ENCODE peak calls at places on chromosomes 11 and 22, in nine cellular contexts. One of them, this sample, is unnamed.

GRCh38 chr11:123681007-123681406 is 26.6 kb upstream of the SCN3B start:
- DNase-seq in OCI-M1: no peak
- DNase-seq in M059J: no peak
- DNase-seq in NCI-H2081: no peak
- DNase-seq in ovary: no peak
- DNase-seq in non-pigmented ciliary epithelial cell: no peak
- DNase-seq in stimulated activated CD8-positive, alpha-beta memory T cell treated with anti-CD3 and anti-CD28 coated beads, Interleukin-2, amount 100 ng/mL, for 1 hour: no peak
- DNase-seq in tibial nerve: no peak
- DNase-seq in GM12878: no peak
- DNase-seq in this sample: no peak

GRCh38 chr11:128929468-128929867 is 13.2 kb downstream of the TP53AIP1 start:
- DNase-seq in OCI-M1: no peak
- DNase-seq in M059J: no peak
- DNase-seq in NCI-H2081: no peak
- DNase-seq in ovary: no peak
- DNase-seq in non-pigmented ciliary epithelial cell: no peak
- DNase-seq in stimulated activated CD8-positive, alpha-beta memory T cell treated with anti-CD3 and anti-CD28 coated beads, Interleukin-2, amount 100 ng/mL, for 1 hour: no peak
- DNase-seq in tibial nerve: no peak
- DNase-seq in GM12878: no peak
- DNase-seq in this sample: no peak

GRCh38 chr11:131463609-131464008 is 93.2 kb downstream of the NTM start:
- DNase-seq in OCI-M1: no peak
- DNase-seq in M059J: no peak
- DNase-seq in NCI-H2081: no peak
- DNase-seq in ovary: no peak
- DNase-seq in non-pigmented ciliary epithelial cell: no peak
- DNase-seq in stimulated activated CD8-positive, alpha-beta memory T cell treated with anti-CD3 and anti-CD28 coated beads, Interleukin-2, amount 100 ng/mL, for 1 hour: no peak
- DNase-seq in tibial nerve: no peak
- DNase-seq in GM12878: no peak
- DNase-seq in this sample: no peak

GRCh38 chr22:20418211-20418788 is 19.3 kb downstream of the SCARF2 start:
- DNase-seq in OCI-M1: peak
- DNase-seq in M059J: peak
- DNase-seq in NCI-H2081: peak
- DNase-seq in ovary: peak
- DNase-seq in non-pigmented ciliary epithelial cell: no peak
- DNase-seq in stimulated activated CD8-positive, alpha-beta memory T cell treated with anti-CD3 and anti-CD28 coated beads, Interleukin-2, amount 100 ng/mL, for 1 hour: peak
- DNase-seq in tibial nerve: peak
- DNase-seq in GM12878: no peak
- DNase-seq in this sample: peak

GRCh38 chr11:117634756-117635593 is 162.0 kb downstream of the DSCAML1 start:
- DNase-seq in OCI-M1: no peak
- DNase-seq in M059J: no peak
- DNase-seq in NCI-H2081: no peak
- DNase-seq in ovary: no peak
- DNase-seq in non-pigmented ciliary epithelial cell: no peak
- DNase-seq in stimulated activated CD8-positive, alpha-beta memory T cell treated with anti-CD3 and anti-CD28 coated beads, Interleukin-2, amount 100 ng/mL, for 1 hour: no peak
- DNase-seq in tibial nerve: no peak
- DNase-seq in GM12878: no peak
- DNase-seq in this sample: no peak

GRCh38 chr11:17381156-17381555 is 7.3 kb downstream of the KCNJ11 start:
- DNase-seq in OCI-M1: no peak
- DNase-seq in M059J: peak
- DNase-seq in NCI-H2081: no peak
- DNase-seq in ovary: no peak
- DNase-seq in non-pigmented ciliary epithelial cell: no peak
- DNase-seq in stimulated activated CD8-positive, alpha-beta memory T cell treated with anti-CD3 and anti-CD28 coated beads, Interleukin-2, amount 100 ng/mL, for 1 hour: no peak
- DNase-seq in tibial nerve: no peak
- DNase-seq in GM12878: no peak
- DNase-seq in this sample: no peak

GRCh38 chr11:130785376-130786110 is 130.7 kb downstream of the SNX19 start:
- DNase-seq in OCI-M1: no peak
- DNase-seq in M059J: peak
- DNase-seq in NCI-H2081: peak
- DNase-seq in ovary: no peak
- DNase-seq in non-pigmented ciliary epithelial cell: no peak
- DNase-seq in stimulated activated CD8-positive, alpha-beta memory T cell treated with anti-CD3 and anti-CD28 coated beads, Interleukin-2, amount 100 ng/mL, for 1 hour: no peak
- DNase-seq in tibial nerve: no peak
- DNase-seq in GM12878: no peak
- DNase-seq in this sample: peak

GRCh38 chr11:93603671-93604070 is 57.8 kb upstream of the CEP295 start:
- DNase-seq in OCI-M1: no peak
- DNase-seq in M059J: no peak
- DNase-seq in NCI-H2081: no peak
- DNase-seq in ovary: no peak
- DNase-seq in non-pigmented ciliary epithelial cell: no peak
- DNase-seq in stimulated activated CD8-positive, alpha-beta memory T cell treated with anti-CD3 and anti-CD28 coated beads, Interleukin-2, amount 100 ng/mL, for 1 hour: no peak
- DNase-seq in tibial nerve: no peak
- DNase-seq in GM12878: no peak
- DNase-seq in this sample: no peak

GRCh38 chr22:34395370-34395769 is 475.1 kb upstream of the LARGE1 start:
- DNase-seq in OCI-M1: no peak
- DNase-seq in M059J: peak
- DNase-seq in NCI-H2081: no peak
- DNase-seq in ovary: no peak
- DNase-seq in non-pigmented ciliary epithelial cell: no peak
- DNase-seq in stimulated activated CD8-positive, alpha-beta memory T cell treated with anti-CD3 and anti-CD28 coated beads, Interleukin-2, amount 100 ng/mL, for 1 hour: no peak
- DNase-seq in tibial nerve: no peak
- DNase-seq in GM12878: no peak
- DNase-seq in this sample: no peak

GRCh38 chr11:59551651-59552521 is 40.5 kb downstream of the OR4D9 start:
- DNase-seq in OCI-M1: peak
- DNase-seq in M059J: peak
- DNase-seq in NCI-H2081: peak
- DNase-seq in ovary: no peak
- DNase-seq in non-pigmented ciliary epithelial cell: no peak
- DNase-seq in stimulated activated CD8-positive, alpha-beta memory T cell treated with anti-CD3 and anti-CD28 coated beads, Interleukin-2, amount 100 ng/mL, for 1 hour: no peak
- DNase-seq in tibial nerve: peak
- DNase-seq in GM12878: no peak
- DNase-seq in this sample: peak

GRCh38 chr11:122850076-122850631 is 11.9 kb downstream of the CRTAM start:
- DNase-seq in OCI-M1: no peak
- DNase-seq in M059J: peak
- DNase-seq in NCI-H2081: no peak
- DNase-seq in ovary: no peak
- DNase-seq in non-pigmented ciliary epithelial cell: no peak
- DNase-seq in stimulated activated CD8-positive, alpha-beta memory T cell treated with anti-CD3 and anti-CD28 coated beads, Interleukin-2, amount 100 ng/mL, for 1 hour: no peak
- DNase-seq in tibial nerve: no peak
- DNase-seq in GM12878: no peak
- DNase-seq in this sample: peak

GRCh38 chr22:46977656-46978343 is 215.3 kb downstream of the TBC1D22A start:
- DNase-seq in OCI-M1: no peak
- DNase-seq in M059J: no peak
- DNase-seq in NCI-H2081: no peak
- DNase-seq in ovary: no peak
- DNase-seq in non-pigmented ciliary epithelial cell: no peak
- DNase-seq in stimulated activated CD8-positive, alpha-beta memory T cell treated with anti-CD3 and anti-CD28 coated beads, Interleukin-2, amount 100 ng/mL, for 1 hour: no peak
- DNase-seq in tibial nerve: no peak
- DNase-seq in GM12878: no peak
- DNase-seq in this sample: no peak

GRCh38 chr11:117909611-117910382 is 19.4 kb downstream of the TMPRSS13 start:
- DNase-seq in OCI-M1: peak
- DNase-seq in M059J: no peak
- DNase-seq in NCI-H2081: no peak
- DNase-seq in ovary: peak
- DNase-seq in non-pigmented ciliary epithelial cell: no peak
- DNase-seq in stimulated activated CD8-positive, alpha-beta memory T cell treated with anti-CD3 and anti-CD28 coated beads, Interleukin-2, amount 100 ng/mL, for 1 hour: no peak
- DNase-seq in tibial nerve: no peak
- DNase-seq in GM12878: no peak
- DNase-seq in this sample: no peak

GRCh38 chr11:61862714-61863547 is 28.4 kb downstream of the FADS3 start:
- DNase-seq in OCI-M1: no peak
- DNase-seq in M059J: peak
- DNase-seq in NCI-H2081: no peak
- DNase-seq in ovary: no peak
- DNase-seq in non-pigmented ciliary epithelial cell: no peak
- DNase-seq in stimulated activated CD8-positive, alpha-beta memory T cell treated with anti-CD3 and anti-CD28 coated beads, Interleukin-2, amount 100 ng/mL, for 1 hour: no peak
- DNase-seq in tibial nerve: no peak
- DNase-seq in GM12878: no peak
- DNase-seq in this sample: no peak

GRCh38 chr11:105862736-105863367 is 159.2 kb downstream of the MSANTD4 start:
- DNase-seq in OCI-M1: peak
- DNase-seq in M059J: peak
- DNase-seq in NCI-H2081: peak
- DNase-seq in ovary: no peak
- DNase-seq in non-pigmented ciliary epithelial cell: peak
- DNase-seq in stimulated activated CD8-positive, alpha-beta memory T cell treated with anti-CD3 and anti-CD28 coated beads, Interleukin-2, amount 100 ng/mL, for 1 hour: no peak
- DNase-seq in tibial nerve: no peak
- DNase-seq in GM12878: no peak
- DNase-seq in this sample: peak

GRCh38 chr11:111532365-111532709 is 8.2 kb upstream of the LAYN start:
- DNase-seq in OCI-M1: no peak
- DNase-seq in M059J: no peak
- DNase-seq in NCI-H2081: no peak
- DNase-seq in ovary: no peak
- DNase-seq in non-pigmented ciliary epithelial cell: no peak
- DNase-seq in stimulated activated CD8-positive, alpha-beta memory T cell treated with anti-CD3 and anti-CD28 coated beads, Interleukin-2, amount 100 ng/mL, for 1 hour: no peak
- DNase-seq in tibial nerve: no peak
- DNase-seq in GM12878: no peak
- DNase-seq in this sample: peak

GRCh38 chr11:44910591-44910990 is 40.1 kb downstream of the TP53I11 start:
- DNase-seq in OCI-M1: no peak
- DNase-seq in M059J: no peak
- DNase-seq in NCI-H2081: no peak
- DNase-seq in ovary: no peak
- DNase-seq in non-pigmented ciliary epithelial cell: no peak
- DNase-seq in stimulated activated CD8-positive, alpha-beta memory T cell treated with anti-CD3 and anti-CD28 coated beads, Interleukin-2, amount 100 ng/mL, for 1 hour: no peak
- DNase-seq in tibial nerve: no peak
- DNase-seq in GM12878: no peak
- DNase-seq in this sample: no peak

GRCh38 chr11:119100246-119100959 is 1.2 kb downstream of the DPAGT1 start:
- DNase-seq in OCI-M1: peak
- DNase-seq in M059J: peak
- DNase-seq in NCI-H2081: peak
- DNase-seq in ovary: no peak
- DNase-seq in non-pigmented ciliary epithelial cell: no peak
- DNase-seq in stimulated activated CD8-positive, alpha-beta memory T cell treated with anti-CD3 and anti-CD28 coated beads, Interleukin-2, amount 100 ng/mL, for 1 hour: no peak
- DNase-seq in tibial nerve: no peak
- DNase-seq in GM12878: no peak
- DNase-seq in this sample: peak

GRCh38 chr11:84256618-84257017 is 970.5 kb upstream of the CCDC90B start:
- DNase-seq in OCI-M1: no peak
- DNase-seq in M059J: no peak
- DNase-seq in NCI-H2081: no peak
- DNase-seq in ovary: no peak
- DNase-seq in non-pigmented ciliary epithelial cell: no peak
- DNase-seq in stimulated activated CD8-positive, alpha-beta memory T cell treated with anti-CD3 and anti-CD28 coated beads, Interleukin-2, amount 100 ng/mL, for 1 hour: no peak
- DNase-seq in tibial nerve: no peak
- DNase-seq in GM12878: no peak
- DNase-seq in this sample: no peak

GRCh38 chr11:74870485-74870884 is 78.4 kb downstream of the XRRA1 start:
- DNase-seq in OCI-M1: peak
- DNase-seq in M059J: no peak
- DNase-seq in NCI-H2081: peak
- DNase-seq in ovary: no peak
- DNase-seq in non-pigmented ciliary epithelial cell: no peak
- DNase-seq in stimulated activated CD8-positive, alpha-beta memory T cell treated with anti-CD3 and anti-CD28 coated beads, Interleukin-2, amount 100 ng/mL, for 1 hour: no peak
- DNase-seq in tibial nerve: no peak
- DNase-seq in GM12878: no peak
- DNase-seq in this sample: peak

GRCh38 chr11:116173946-116174911 is 598.6 kb downstream of the BUD13 start:
- DNase-seq in OCI-M1: no peak
- DNase-seq in M059J: no peak
- DNase-seq in NCI-H2081: no peak
- DNase-seq in ovary: no peak
- DNase-seq in non-pigmented ciliary epithelial cell: no peak
- DNase-seq in stimulated activated CD8-positive, alpha-beta memory T cell treated with anti-CD3 and anti-CD28 coated beads, Interleukin-2, amount 100 ng/mL, for 1 hour: no peak
- DNase-seq in tibial nerve: no peak
- DNase-seq in GM12878: no peak
- DNase-seq in this sample: no peak

GRCh38 chr11:62142921-62143320 is 19.1 kb downstream of the INCENP start:
- DNase-seq in OCI-M1: no peak
- DNase-seq in M059J: no peak
- DNase-seq in NCI-H2081: no peak
- DNase-seq in ovary: no peak
- DNase-seq in non-pigmented ciliary epithelial cell: no peak
- DNase-seq in stimulated activated CD8-positive, alpha-beta memory T cell treated with anti-CD3 and anti-CD28 coated beads, Interleukin-2, amount 100 ng/mL, for 1 hour: no peak
- DNase-seq in tibial nerve: no peak
- DNase-seq in GM12878: no peak
- DNase-seq in this sample: no peak